ENCODE peak calls at places on chromosome 16, in six cellular contexts. L is PC-3, C is pancreas, T is left lung, A is GM13976, S is stomach. W is an unnamed sample.

GRCh38 chr16:51953541-51953940 is 593.4 kb downstream of the TOX3 start:
- DNase-seq in L (no peak), C (no peak), T (no peak), A (no peak), S (no peak), W (no peak)

GRCh38 chr16:83623091-83623730 is 184.6 kb upstream of the HSBP1 start:
- DNase-seq in L (no peak), C (no peak), T (no peak), A (no peak), S (no peak), W (no peak)

GRCh38 chr16:54077412-54077821 is 209.2 kb downstream of the IRX3 start:
- DNase-seq in L (peak; percentile 80), C (no peak), T (no peak), A (no peak), S (no peak), W (no peak)

GRCh38 chr16:49049191-49049590 is 232.4 kb downstream of the CBLN1 start:
- DNase-seq in L (no peak), C (no peak), T (no peak), A (no peak), S (no peak), W (no peak)

GRCh38 chr16:9138731-9139501 is 47.5 kb downstream of the HAPSTR1 start:
- DNase-seq in L (peak; percentile 50), C (peak; percentile 36), T (peak; percentile 91), A (peak; percentile 75), S (peak; percentile 67), W (peak; percentile 87)

GRCh38 chr16:50565428-50565827 is 17.2 kb downstream of the NKD1 start:
- DNase-seq in L (no peak), C (no peak), T (no peak), A (no peak), S (no peak), W (no peak)

GRCh38 chr16:25097304-25097988 is 14.1 kb upstream of the LCMT1 start:
- DNase-seq in L (no peak), C (no peak), T (no peak), A (no peak), S (no peak), W (no peak)

GRCh38 chr16:85514601-85515318 is 98.4 kb upstream of the GSE1 start:
- DNase-seq in L (peak; percentile 84), C (peak; percentile 80), T (peak; percentile 86), A (no peak), S (peak; percentile 77), W (peak; percentile 83)

GRCh38 chr16:85167589-85168537 is 55.6 kb upstream of the CIBAR2 start:
- DNase-seq in L (no peak), C (no peak), T (no peak), A (no peak), S (no peak), W (no peak)

GRCh38 chr16:30953511-30954124 is 3.9 kb upstream of the SETD1A start:
- DNase-seq in L (peak; percentile 50), C (peak; percentile 32), T (no peak), A (peak; percentile 64), S (peak; percentile 56), W (peak; percentile 78)

GRCh38 chr16:7646831-7647230 is 314.2 kb downstream of the RBFOX1 start:
- DNase-seq in L (no peak), C (no peak), T (no peak), A (no peak), S (no peak), W (no peak)

GRCh38 chr16:47037396-47037745 is 63.9 kb upstream of the DNAJA2 start:
- DNase-seq in L (no peak), C (no peak), T (no peak), A (peak; percentile 66), S (peak; percentile 28), W (peak; percentile 31)

GRCh38 chr16:63684702-63685101 is 1437.2 kb downstream of the CDH11 start:
- DNase-seq in L (no peak), C (no peak), T (no peak), A (no peak), S (no peak), W (no peak)

GRCh38 chr16:85978291-85978775 is 79.4 kb downstream of the IRF8 start:
- DNase-seq in L (no peak), C (no peak), T (no peak), A (no peak), S (no peak), W (no peak)

GRCh38 chr16:65658339-65659275 is 536.7 kb upstream of the CDH11 start:
- DNase-seq in L (peak; percentile 95), C (no peak), T (no peak), A (no peak), S (no peak), W (no peak)

GRCh38 chr16:66569827-66570405 is 3.7 kb downstream of the CMTM1 start:
- DNase-seq in L (peak; percentile 39), C (no peak), T (no peak), A (no peak), S (no peak), W (no peak)

GRCh38 chr16:78072275-78072674 is 27.2 kb upstream of the WWOX start:
- DNase-seq in L (peak; percentile 6), C (peak; percentile 7), T (no peak), A (no peak), S (no peak), W (no peak)

GRCh38 chr16:50152807-50153647 is at the start of gene TENT4B:
- DNase-seq in L (peak; percentile 57), C (peak; percentile 85), T (peak; percentile 97), A (peak; percentile 98), S (peak; percentile 87), W (peak; percentile 91)

GRCh38 chr16:23687034-23687808 is 8.5 kb downstream of the PLK1 start:
- DNase-seq in L (no peak), C (no peak), T (no peak), A (no peak), S (no peak), W (no peak)

GRCh38 chr16:87333581-87334331 is 16.6 kb upstream of the C16orf95 start:
- DNase-seq in L (no peak), C (no peak), T (peak; percentile 73), A (no peak), S (no peak), W (no peak)

GRCh38 chr16:17518441-17518840 is 47.7 kb upstream of the XYLT1 start:
- DNase-seq in L (no peak), C (no peak), T (no peak), A (no peak), S (no peak), W (no peak)

GRCh38 chr16:53886482-53887378 is 182.8 kb downstream of the FTO start:
- DNase-seq in L (no peak), C (no peak), T (no peak), A (no peak), S (no peak), W (no peak)

GRCh38 chr16:71426069-71426879 is 15.6 kb downstream of the TLE7 start:
- DNase-seq in L (no peak), C (peak; percentile 4), T (peak; percentile 81), A (peak; percentile 71), S (no peak), W (peak; percentile 78)

GRCh38 chr16:88530051-88530857 is 39.9 kb upstream of the ZC3H18 start:
- DNase-seq in L (no peak), C (no peak), T (peak; percentile 73), A (no peak), S (no peak), W (no peak)

DNA sequence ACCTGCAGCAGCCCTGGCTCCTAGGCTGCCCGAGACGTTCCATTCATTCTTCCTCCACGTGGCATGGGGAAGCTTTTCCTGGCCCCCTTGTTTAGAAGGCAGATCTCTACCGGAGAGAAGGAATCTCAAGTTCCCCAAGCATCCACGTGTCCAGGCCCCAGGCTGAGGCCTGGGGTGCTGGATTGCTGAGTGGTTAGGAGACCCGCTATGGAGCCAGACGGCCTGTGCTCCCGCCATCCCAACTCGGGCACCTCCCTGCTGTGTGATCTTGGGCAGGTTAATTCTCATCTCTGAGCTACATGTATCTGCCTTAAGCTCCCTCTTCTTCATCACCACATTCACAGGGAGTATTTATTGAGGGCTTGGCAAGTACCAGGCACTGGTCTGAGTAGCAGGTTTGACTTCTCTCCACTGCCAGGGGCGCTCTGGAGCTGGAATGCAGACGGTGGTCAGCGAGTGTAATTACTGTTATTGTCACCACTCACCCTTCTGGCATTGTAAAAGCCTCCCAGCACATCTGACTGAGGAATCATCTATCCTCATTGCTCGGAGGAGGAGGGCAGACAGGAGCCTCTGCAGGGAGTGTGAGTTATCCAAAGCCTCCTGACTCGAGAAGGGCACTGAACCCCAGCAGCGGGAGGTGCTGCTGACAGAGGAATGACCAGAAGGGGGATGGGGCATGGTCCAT is 1.1 kb upstream of the ADGRG1 start:
- DNase-seq in L (peak; percentile 91), C (no peak), T (peak; percentile 61), A (no peak), S (no peak), W (peak; percentile 36)
- TF ChIP-seq CTCF in L (peak; percentile 61), C (no peak), T (no peak), A (no peak), S (no peak), W (no peak)

GRCh38 chr16:81627024-81627423 is 152.1 kb upstream of the PLCG2 start:
- DNase-seq in L (no peak), C (no peak), T (no peak), A (no peak), S (no peak), W (no peak)
- TF ChIP-seq CTCF in L (no peak), C (no peak), T (no peak), A (no peak), S (no peak), W (no peak)

GRCh38 chr16:72427786-72428480 is 256.0 kb upstream of the PMFBP1 start:
- DNase-seq in L (no peak), C (no peak), T (no peak), A (no peak), S (no peak), W (no peak)

GRCh38 chr16:72427001-72427785 is 255.2 kb upstream of the PMFBP1 start:
- DNase-seq in L (no peak), C (no peak), T (no peak), A (no peak), S (no peak), W (no peak)

GRCh38 chr16:72429566-72430160 is 257.7 kb upstream of the PMFBP1 start:
- DNase-seq in L (no peak), C (no peak), T (no peak), A (no peak), S (no peak), W (no peak)

GRCh38 chr16:72426416-72426815 is 254.5 kb upstream of the PMFBP1 start:
- DNase-seq in L (no peak), C (no peak), T (no peak), A (no peak), S (no peak), W (no peak)

DNA sequence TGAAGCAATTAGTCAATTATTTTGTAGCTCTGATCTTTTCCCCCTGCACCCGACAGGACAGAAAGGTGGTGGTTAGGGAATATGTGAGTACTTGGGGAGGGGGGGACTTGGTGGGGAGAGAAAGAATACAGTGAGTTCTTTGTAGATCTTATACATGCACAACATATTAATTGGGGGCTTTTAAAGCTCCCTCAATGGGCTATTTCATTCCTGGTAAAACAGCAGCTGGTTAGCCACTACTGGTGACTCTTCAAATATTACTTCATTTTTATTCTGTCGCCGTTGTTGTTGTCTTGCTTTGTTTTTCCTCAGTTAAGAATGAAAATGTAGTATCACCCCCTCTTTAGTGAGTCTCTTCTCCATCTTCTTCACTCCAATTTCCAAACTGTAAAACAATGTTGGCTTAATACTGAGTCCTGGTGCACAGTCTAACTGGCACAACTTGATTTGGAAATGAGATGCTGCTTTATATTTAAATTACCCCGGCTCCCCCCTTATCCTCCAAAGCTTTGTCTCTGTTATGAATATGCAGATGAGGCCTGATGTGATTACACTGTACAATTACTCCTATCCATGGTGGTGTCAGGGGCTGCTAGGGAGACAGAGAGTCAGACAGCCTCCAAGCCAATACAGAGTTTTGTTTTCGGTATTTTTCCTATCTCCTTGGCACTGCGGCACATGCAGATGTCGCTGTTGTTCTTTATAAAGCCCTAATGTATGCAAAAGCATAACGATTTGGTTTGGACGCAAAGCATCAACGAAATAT is 256.8 kb upstream of the PMFBP1 start:
- DNase-seq in L (no peak), C (no peak), T (no peak), A (no peak), S (no peak), W (no peak)
- TF ChIP-seq CTCF in L (no peak), C (no peak), T (no peak), A (no peak), S (no peak), W (no peak)

GRCh38 chr16:5633845-5634440 is 536.3 kb upstream of the EEF2KMT start:
- DNase-seq in L (peak; percentile 35), C (no peak), T (no peak), A (no peak), S (no peak), W (no peak)
- TF ChIP-seq CTCF in L (peak; percentile 54), C (peak; percentile 20), T (peak; percentile 31), A (no peak), S (peak; percentile 34), W (peak; percentile 35)

W was measured in Calu3.